ENCODE peak calls at places on chromosomes 12 and 14, in six cellular contexts. M, J, B, T, K and E are unnamed samples.

GRCh38 chr12:78457951-78458350 is 406.6 kb upstream of the SYT1 start:
- DNase-seq in B (no peak), K (no peak), J (no peak), M (no peak), T (no peak), E (no peak)

GRCh38 chr12:129994634-129995033 is 90.8 kb upstream of the TMEM132D start:
- DNase-seq in T (no peak), B (no peak), J (no peak), M (no peak), K (no peak), E (no peak)

GRCh38 chr12:108578264-108578663 is 15.9 kb downstream of the ISCU start:
- DNase-seq in M (no peak), J (no peak), B (no peak), K (no peak), T (no peak), E (no peak)

GRCh38 chr12:131119936-131120335 is 166.2 kb downstream of the ADGRD1 start:
- DNase-seq in K (no peak), M (peak; percentile 16), B (peak; percentile 7), J (peak; percentile 1), T (no peak), E (no peak)

GRCh38 chr12:115872212-115872611 is 405.3 kb downstream of the MED13L start:
- DNase-seq in J (no peak), T (no peak), K (no peak), B (no peak), M (no peak), E (no peak)

GRCh38 chr14:59474172-59474571 is 9.0 kb upstream of the GPR135 start:
- DNase-seq in K (no peak), B (no peak), M (no peak), T (peak; percentile 48), J (no peak), E (no peak)

GRCh38 chr12:106445981-106446380 is 88.4 kb downstream of the POLR3B start:
- DNase-seq in M (no peak), B (no peak), J (no peak), T (no peak), K (no peak), E (no peak)

GRCh38 chr12:131893605-131894312 is 663 bp upstream of the ULK1 start:
- DNase-seq in M (no peak), J (no peak), B (no peak), K (no peak), T (no peak), E (no peak)

GRCh38 chr12:42779186-42779859 is 189.8 kb upstream of the PRICKLE1 start:
- DNase-seq in J (peak; percentile 38), M (no peak), T (no peak), K (no peak), B (peak; percentile 25), E (no peak)

GRCh38 chr14:61780125-61780524 is 17.9 kb downstream of the SNAPC1 start:
- DNase-seq in J (no peak), M (no peak), T (no peak), K (no peak), B (no peak), E (no peak)

GRCh38 chr14:95421741-95422140 is 94.7 kb downstream of the SYNE3 start:
- DNase-seq in M (no peak), B (no peak), T (no peak), J (no peak), K (no peak), E (no peak)

GRCh38 chr14:37246427-37246829 is 48.7 kb downstream of the MIPOL1 start:
- DNase-seq in M (no peak), B (no peak), K (peak; percentile 39), J (no peak), T (peak; percentile 10), E (no peak)

GRCh38 chr14:95314609-95315008 is 5.1 kb downstream of the CLMN start:
- DNase-seq in J (no peak), K (no peak), M (peak; percentile 78), B (no peak), T (no peak), E (peak; percentile 62)

GRCh38 chr12:46770501-46771183 is 55.2 kb downstream of the SLC38A4 start:
- DNase-seq in J (no peak), B (no peak), K (no peak), M (no peak), T (peak; percentile 53), E (no peak)

GRCh38 chr14:87133073-87133815 is 859.7 kb downstream of the GALC start:
- DNase-seq in M (no peak), K (no peak), B (peak; percentile 44), T (peak; percentile 1), J (no peak), E (no peak)

GRCh38 chr12:75712223-75712622 is 200.8 kb upstream of the KRR1 start:
- DNase-seq in M (no peak), T (no peak), J (no peak), B (no peak), K (peak; percentile 95), E (no peak)

GRCh38 chr12:109112720-109113465 is 3.5 kb upstream of the ACACB start:
- DNase-seq in T (no peak), B (no peak), K (no peak), J (no peak), M (no peak), E (no peak)

GRCh38 chr14:68951051-68951797 is 27.9 kb downstream of the ACTN1 start:
- DNase-seq in M (peak; percentile 95), K (peak; percentile 85), J (peak; percentile 81), B (peak; percentile 87), T (peak; percentile 95), E (peak; percentile 95)

GRCh38 chr12:105231396-105231795 is 4.6 kb downstream of the APPL2 start:
- DNase-seq in M (no peak), T (no peak), K (no peak), B (no peak), J (no peak), E (no peak)

GRCh38 chr14:106586098-106586704 is 1059.8 kb downstream of the TMEM121 start:
- DNase-seq in K (no peak), T (no peak), B (no peak), J (no peak), M (no peak), E (no peak)

GRCh38 chr14:95157987-95158712 is 821 bp upstream of the DICER1 start:
- DNase-seq in J (peak; percentile 37), M (peak; percentile 81), B (no peak), T (no peak), K (no peak), E (no peak)

GRCh38 chr12:52007158-52007921 is 594 bp downstream of the TAMALIN start:
- DNase-seq in J (no peak), M (peak; percentile 83), B (peak; percentile 56), K (no peak), T (no peak), E (peak; percentile 90)

GRCh38 chr12:32887058-32887457 is 9.5 kb downstream of the PKP2 start:
- DNase-seq in J (no peak), K (no peak), T (no peak), M (no peak), B (no peak), E (no peak)

DNA sequence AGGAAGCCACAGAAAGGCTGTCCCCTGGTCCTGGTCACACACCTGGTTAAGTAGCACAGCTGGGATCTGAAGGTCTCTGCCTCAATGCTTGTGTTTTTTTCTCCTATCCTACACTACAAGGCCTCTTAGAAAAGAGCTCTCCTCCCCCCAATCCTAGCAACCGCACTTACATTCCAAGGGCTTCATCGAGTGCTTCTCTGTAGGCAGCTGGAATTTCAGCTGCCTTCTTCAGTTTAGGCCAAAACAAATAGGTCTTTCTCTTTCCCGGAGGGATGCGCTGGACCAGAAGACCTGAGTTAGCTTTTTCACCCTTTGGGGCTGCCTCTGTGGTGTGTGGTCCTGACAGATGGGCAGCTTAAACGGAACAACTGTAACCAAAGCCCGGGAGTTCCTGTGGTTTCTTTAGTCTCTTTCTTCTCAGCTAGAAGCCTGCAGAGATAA is 109.7 kb downstream of the GPATCH2L start:
- DNase-seq in K (no peak), M (no peak), T (peak; percentile 25), J (no peak), B (no peak), E (no peak)
- H3K27ac ChIP-seq in K (no peak overlapping the region), M (no peak overlapping the region), T (no peak overlapping the region), J (no peak overlapping the region), B (no peak overlapping the region), E (no peak overlapping the region)

DNA sequence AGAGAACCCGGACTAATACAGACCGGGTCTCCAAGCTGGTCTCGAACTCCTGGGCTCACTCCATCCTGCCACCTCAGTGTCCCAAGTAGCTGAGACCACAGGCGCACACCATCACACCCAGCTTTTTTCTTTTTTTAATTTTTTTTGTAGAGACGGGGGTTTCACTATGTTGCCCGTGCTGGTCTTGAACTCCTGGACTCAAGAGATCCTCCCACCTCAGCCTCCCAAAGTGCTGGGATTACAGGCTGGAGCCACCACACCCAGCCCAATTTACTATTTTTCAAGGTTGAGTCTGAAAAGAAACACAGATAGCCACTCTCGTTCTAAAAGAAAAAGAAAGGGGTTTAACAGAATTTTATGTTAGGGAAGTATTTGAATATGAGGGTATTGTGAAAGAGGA is 1.8 kb downstream of the ERO1A start:
- DNase-seq in K (no peak), B (no peak), T (no peak), J (no peak), M (no peak), E (no peak)
- H3K4me3 ChIP-seq in K (no peak overlapping the region), B (no peak overlapping the region), T (no peak overlapping the region), J (no peak overlapping the region), M (no peak overlapping the region), E (no peak overlapping the region)

DNA sequence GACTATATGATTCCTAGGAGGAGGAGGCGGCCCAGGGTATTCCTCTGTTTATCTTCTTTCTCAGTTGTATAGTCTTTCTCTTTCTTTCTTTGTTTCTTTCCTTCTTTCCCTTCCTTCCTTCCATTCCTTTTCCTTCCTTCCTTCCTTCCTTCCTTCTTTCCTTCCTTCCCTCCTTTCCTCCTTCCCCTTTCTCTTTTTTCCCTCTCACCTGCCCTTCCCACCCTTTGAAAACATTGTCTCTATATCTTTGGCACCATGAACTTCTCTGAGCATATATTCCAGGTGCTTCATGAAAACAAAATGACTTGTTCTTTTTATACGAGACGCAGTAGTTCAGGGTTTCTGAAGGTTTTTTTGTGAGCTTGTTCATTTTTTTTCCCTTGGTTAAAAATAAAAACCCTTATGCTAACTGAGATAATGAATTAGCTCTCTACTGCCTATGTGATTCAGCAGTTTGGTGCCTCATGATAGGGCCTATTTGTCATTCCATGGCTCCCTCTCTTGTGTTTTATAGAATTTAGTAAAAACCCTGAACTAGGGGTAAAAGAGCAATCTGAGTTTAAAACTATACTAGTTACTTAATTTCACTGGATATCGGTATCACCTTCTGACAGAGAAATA is 3.2 kb upstream of the TESPA1 start:
- DNase-seq in K (no peak), J (no peak), M (no peak), T (no peak), B (no peak), E (no peak)
- H3K27ac ChIP-seq in K (no peak overlapping the region), J (no peak overlapping the region), M (no peak overlapping the region), T (no peak overlapping the region), B (no peak overlapping the region), E (no peak overlapping the region)

DNA sequence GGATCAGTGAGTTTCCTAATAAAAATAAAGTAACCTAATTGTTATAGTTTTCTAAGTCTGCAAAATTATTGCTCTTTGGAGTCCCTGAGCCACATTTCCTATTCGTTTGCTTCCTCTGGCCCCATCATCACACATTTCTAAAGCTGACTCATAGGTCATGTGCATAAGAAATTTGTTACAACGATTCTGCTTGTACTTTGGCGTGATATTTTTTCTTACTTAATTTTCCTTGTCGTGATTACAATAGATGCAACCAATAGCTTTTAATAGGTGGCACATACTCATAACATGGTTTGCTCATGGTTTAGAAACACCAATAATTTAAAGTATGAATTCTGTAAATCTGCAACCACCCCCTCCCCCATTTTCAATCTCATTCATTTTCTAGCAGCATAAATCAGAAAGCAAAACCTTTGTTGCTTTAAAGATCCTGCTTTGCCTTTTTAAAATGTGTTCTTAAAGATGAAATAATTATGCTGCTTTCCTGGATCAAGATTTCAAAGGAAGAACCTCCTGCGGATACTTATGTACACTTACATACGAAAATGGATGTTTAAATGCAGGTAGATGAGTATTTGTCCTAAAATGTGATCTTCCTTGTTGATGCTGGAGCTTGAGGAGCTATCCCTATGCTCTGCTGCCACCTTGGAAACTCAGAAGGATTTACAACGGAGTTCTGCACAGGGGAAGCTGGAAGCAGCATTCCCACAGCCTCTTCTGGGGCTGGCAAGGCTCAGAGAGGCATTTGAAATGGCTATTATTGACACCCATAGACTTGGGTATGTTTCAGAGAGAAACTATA is 1.7 kb upstream of the FLRT2 start:
- DNase-seq in B (no peak), T (peak; percentile 83), M (no peak), J (no peak), K (no peak), E (peak; percentile 40)
- H3K4me3 ChIP-seq in B (peak overlapping the region; percentile 77), T (peak overlapping the region; percentile 77), M (peak overlapping the region; percentile 45), J (peak overlapping the region; percentile 55), K (no peak overlapping the region), E (peak overlapping the region; percentile 53)